ENCODE peak calls at places on chromosomes 4 and X, in six cellular contexts. G is HepG2, I is H1, O is Peyer's patch, T is thyroid gland, S is GM12891. M is an unnamed sample.

GRCh38 chr4:113173865-113174264 is 124.4 kb downstream of the ANK2 start:
- DNase-seq in S (no peak), T (no peak), I (no peak), G (no peak), O (no peak), M (no peak)

GRCh38 chr4:93182722-93183121 is 645.8 kb upstream of the ATOH1 start:
- DNase-seq in S (no peak), G (no peak), I (no peak), O (no peak), T (peak), M (no peak)

GRCh38 chr4:108849611-108850406 is 87.0 kb upstream of the ETNPPL start:
- DNase-seq in I (no peak), S (peak), T (peak), O (no peak), G (no peak), M (no peak)

GRCh38 chrX:40120838-40121580 is 23.3 kb upstream of the BCOR start:
- DNase-seq in G (no peak), O (no peak), I (no peak), S (no peak), T (no peak), M (no peak)

GRCh38 chr4:4717692-4718091 is 141.8 kb upstream of the MSX1 start:
- DNase-seq in G (no peak), I (no peak), O (no peak), T (no peak), S (no peak), M (no peak)

GRCh38 chrX:67544871-67545771 is 1.3 kb downstream of the AR start:
- DNase-seq in O (no peak), T (peak), I (no peak), G (no peak), S (no peak), M (peak)

GRCh38 chrX:80285131-80285773 is 135.0 kb upstream of the TENT5D start:
- DNase-seq in I (peak), G (peak), T (peak), O (no peak), S (no peak), M (no peak)

GRCh38 chrX:69107231-69107739 is 58.0 kb downstream of the PJA1 start:
- DNase-seq in O (no peak), T (peak), G (no peak), I (peak), S (no peak), M (no peak)

GRCh38 chrX:16512401-16512776 is 137.6 kb upstream of the S100G start:
- DNase-seq in O (no peak), S (no peak), G (peak), T (no peak), I (no peak), M (no peak)

GRCh38 chr4:7244343-7244680 is 52.0 kb downstream of the SORCS2 start:
- DNase-seq in T (no peak), S (no peak), O (no peak), I (no peak), G (no peak), M (no peak)

GRCh38 chrX:21487832-21488231 is 113.6 kb downstream of the CNKSR2 start:
- DNase-seq in T (no peak), O (no peak), S (no peak), I (no peak), G (peak), M (no peak)

GRCh38 chrX:73267979-73268378 is 53.3 kb upstream of the NAP1L2 start:
- DNase-seq in S (no peak), T (no peak), O (no peak), I (no peak), G (no peak), M (no peak)

GRCh38 chrX:131728295-131729145 is 184.6 kb downstream of the OR13H1 start:
- DNase-seq in T (no peak), O (peak), S (no peak), G (no peak), I (no peak), M (no peak)

GRCh38 chrX:123648028-123648810 is 84.6 kb downstream of the THOC2 start:
- DNase-seq in I (peak), S (no peak), T (peak), O (no peak), G (peak), M (no peak)

GRCh38 chrX:3585719-3586118 is 127.7 kb downstream of the PRKX start:
- DNase-seq in G (no peak), I (no peak), O (no peak), T (no peak), S (no peak), M (no peak)

GRCh38 chr4:55098805-55099204 is 26.6 kb downstream of the KDR start:
- DNase-seq in I (no peak), S (no peak), T (no peak), G (no peak), O (no peak), M (no peak)

GRCh38 chrX:22395372-22395771 is 122.7 kb downstream of the CBLL2 start:
- DNase-seq in T (no peak), G (no peak), O (no peak), I (no peak), S (no peak), M (no peak)

GRCh38 chr4:104470770-104471169 is 23.9 kb downstream of the CXXC4 start:
- DNase-seq in G (peak), T (no peak), O (no peak), I (no peak), S (no peak), M (no peak)

GRCh38 chr4:15149842-15150592 is 147.7 kb downstream of the CPEB2 start:
- DNase-seq in O (no peak), G (peak), T (peak), I (no peak), S (no peak), M (peak)

GRCh38 chrX:40090050-40090804 is 7.5 kb downstream of the BCOR start:
- DNase-seq in G (no peak), S (no peak), T (peak), I (no peak), O (peak), M (no peak)

GRCh38 chr4:154877110-154877760 is 96.2 kb downstream of the RBM46 start:
- DNase-seq in G (peak), S (no peak), I (no peak), O (no peak), T (peak), M (no peak)

GRCh38 chrX:10254746-10255145 is 98.0 kb downstream of the CLCN4 start:
- DNase-seq in G (peak), I (no peak), S (no peak), T (no peak), O (no peak), M (no peak)

GRCh38 chr4:82515705-82516104 is 46.1 kb downstream of the TMEM150C start:
- DNase-seq in O (no peak), S (no peak), T (peak), I (no peak), G (no peak), M (no peak)

DNA sequence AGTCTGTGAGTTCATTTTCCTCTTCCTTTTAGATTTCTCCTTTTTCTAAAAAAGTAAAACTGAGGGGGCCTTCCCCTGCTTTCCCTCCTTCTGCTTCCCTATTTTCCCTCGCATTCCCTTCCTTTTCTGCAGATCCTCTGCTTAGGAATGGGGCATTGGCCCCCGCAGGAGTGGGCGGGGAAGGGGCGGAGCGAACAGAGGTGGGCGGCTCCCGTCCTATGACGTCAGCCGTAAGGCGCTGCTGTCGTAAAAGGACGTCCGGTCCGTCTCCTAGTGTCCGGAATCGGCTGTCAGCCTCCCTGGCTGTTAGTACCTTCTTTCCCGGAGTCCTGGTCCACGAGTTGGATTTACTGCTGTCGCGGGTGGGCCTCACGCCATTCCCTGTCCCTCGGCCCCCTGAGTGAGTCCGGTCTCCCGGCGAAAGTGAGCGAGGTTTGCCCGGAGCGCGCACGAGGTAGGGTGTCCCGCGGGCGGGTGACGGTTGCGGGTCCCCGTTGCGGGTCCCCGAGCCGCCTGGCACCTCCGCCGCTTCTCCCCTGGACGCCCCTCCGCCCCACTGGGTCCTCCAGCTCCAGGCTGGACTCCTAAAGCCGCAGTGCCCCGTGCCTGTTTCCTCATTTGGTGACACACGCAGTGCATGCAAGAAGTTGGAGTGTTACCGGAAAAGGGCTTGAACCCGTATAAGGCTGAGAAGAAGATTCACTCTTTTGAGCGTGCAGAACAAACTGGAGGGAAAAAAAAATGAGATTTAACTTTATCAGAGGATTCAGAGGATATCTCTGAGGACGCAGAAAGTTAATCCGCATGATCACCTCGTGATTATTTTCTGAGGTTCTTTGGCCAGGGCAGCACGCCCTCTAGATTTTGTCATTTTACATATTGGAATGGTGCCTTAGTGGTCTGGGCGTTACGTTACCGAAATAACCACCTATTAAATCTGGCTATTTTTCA is at the start of gene ZNF330:
- DNase-seq in S (peak), I (peak), G (peak), T (peak), O (peak), M (peak)
- TF ChIP-seq POLR2A in S (peak), I (no peak), G (peak), T (peak), O (peak), M (peak)

GRCh38 chrX:154396948-154397887 is 959 bp upstream of the RPL10 start:
- DNase-seq in T (peak), I (no peak), G (peak), S (peak), O (peak), M (no peak)
- TF ChIP-seq POLR2A in T (peak), I (no peak), G (no peak), S (no peak), O (no peak), M (no peak)

DNA sequence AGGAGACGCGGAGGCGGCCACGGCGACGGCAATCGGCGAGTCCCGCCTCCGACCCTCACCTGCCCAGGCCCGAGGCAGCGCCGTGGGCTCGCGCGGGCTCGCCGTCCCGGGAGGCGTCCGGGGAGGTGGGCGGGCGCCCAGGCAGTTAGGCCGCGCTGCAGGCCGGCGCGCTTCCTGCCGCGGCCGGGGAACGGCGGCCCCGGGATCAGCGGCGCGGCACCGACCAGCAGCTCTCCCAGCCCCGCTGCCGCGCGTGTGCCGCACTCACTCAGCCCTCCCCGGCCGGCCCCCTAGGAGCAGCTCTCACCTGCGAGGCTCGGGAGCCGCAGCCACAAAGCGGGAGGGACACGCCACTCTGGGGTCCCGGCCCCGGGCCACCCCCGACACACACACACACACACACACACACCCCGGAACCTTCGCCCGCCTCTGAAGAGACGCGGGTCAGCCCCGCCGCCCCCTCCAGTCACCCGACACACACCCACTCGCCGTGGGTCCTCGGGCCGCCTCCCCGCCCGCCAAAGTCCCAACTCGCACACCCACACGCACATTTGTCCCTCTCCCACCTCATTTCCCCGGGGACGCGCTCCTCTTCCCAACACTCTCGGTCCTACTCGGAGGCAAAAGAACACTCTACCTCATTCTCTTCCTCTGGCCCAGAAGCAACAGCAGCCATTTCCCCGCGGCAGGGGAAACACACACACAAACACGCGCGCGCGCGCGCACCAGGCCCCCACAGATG is at the start of gene CNOT6L:
- DNase-seq in T (peak), G (no peak), O (peak), S (peak), I (no peak), M (peak)
- TF ChIP-seq POLR2A in T (no peak), G (no peak), O (no peak), S (no peak), I (no peak), M (peak)

GRCh38 chr4:25861422-25861926 is 1.3 kb downstream of the SEL1L3 start:
- DNase-seq in I (no peak), S (no peak), T (no peak), G (no peak), O (no peak), M (no peak)

GRCh38 chr4:25859429-25860148 is 3.2 kb downstream of the SEL1L3 start:
- DNase-seq in I (no peak), S (no peak), T (no peak), G (no peak), O (peak), M (no peak)

GRCh38 chr4:25862411-25863346 is at the start of gene SEL1L3:
- DNase-seq in O (peak), S (peak), G (no peak), I (peak), T (peak), M (peak)

GRCh38 chr4:25861951-25862410 is 807 bp downstream of the SEL1L3 start:
- DNase-seq in T (peak), S (no peak), G (no peak), O (peak), I (no peak), M (peak)

GRCh38 chr4:25860586-25861421 is 2.0 kb downstream of the SEL1L3 start:
- DNase-seq in O (peak), S (no peak), I (no peak), T (no peak), G (no peak), M (no peak)
- TF ChIP-seq POLR2A in O (no peak), S (no peak), I (no peak), T (no peak), G (no peak), M (no peak)

M was measured in H54.